ENCODE peak calls at places on chromosomes 13 and 19, in eight cellular contexts. X is HT-29; T is stimulated activated CD8-positive, alpha-beta memory T cell treated with anti-CD3 and anti-CD28 coated beads, Interleukin-7, amount 100 ng/mL, for 24 hours; C is NCI-H187 treated with DMSO at 0.1 percent for 48 hours; W is NB4; Q is KG1; A is memory B cell; E is KBM-7. J is an unnamed sample.

GRCh38 chr19:47756627-47756929 is 11.2 kb downstream of the NOP53 start:
- DNase-seq in X (no peak), T (no peak), C (no peak), W (no peak), Q (no peak), A (no peak), E (no peak), J (no peak)

GRCh38 chr13:29817604-29818378 is 32.6 kb downstream of the UBL3 start:
- DNase-seq in X (no peak), T (no peak), C (no peak), W (peak; percentile 72), Q (peak; percentile 25), A (peak; percentile 23), E (peak; percentile 71), J (peak; percentile 15)

GRCh38 chr13:43411741-43412140 is 375.0 kb downstream of the ENOX1 start:
- DNase-seq in X (no peak), T (no peak), C (no peak), W (no peak), Q (no peak), A (no peak), E (no peak), J (no peak)

GRCh38 chr13:38103851-38104250 is 234.3 kb upstream of the TRPC4 start:
- DNase-seq in X (no peak), T (no peak), C (no peak), W (no peak), Q (no peak), A (no peak), E (no peak), J (no peak)

GRCh38 chr13:51534075-51534817 is 50.0 kb upstream of the WDFY2 start:
- DNase-seq in X (peak; percentile 26), T (no peak), C (no peak), W (peak; percentile 94), Q (no peak), A (no peak), E (no peak), J (no peak)

GRCh38 chr13:102191951-102192461 is 209.8 kb downstream of the FGF14 start:
- DNase-seq in X (no peak), T (no peak), C (no peak), W (no peak), Q (no peak), A (no peak), E (no peak), J (no peak)

GRCh38 chr13:44320611-44321010 is 53.0 kb upstream of the SERP2 start:
- DNase-seq in X (no peak), T (no peak), C (no peak), W (no peak), Q (no peak), A (no peak), E (no peak), J (no peak)

GRCh38 chr19:29861575-29861974 is 49.8 kb downstream of the CCNE1 start:
- DNase-seq in X (no peak), T (no peak), C (no peak), W (no peak), Q (no peak), A (no peak), E (no peak), J (no peak)

GRCh38 chr19:46951236-46951986 is 68.2 kb upstream of the NPAS1 start:
- DNase-seq in X (peak; percentile 67), T (no peak), C (no peak), W (no peak), Q (no peak), A (no peak), E (no peak), J (no peak)

GRCh38 chr19:55368701-55369563 is 1.3 kb downstream of the IL11 start:
- DNase-seq in X (no peak), T (no peak), C (no peak), W (no peak), Q (no peak), A (no peak), E (no peak), J (no peak)

GRCh38 chr19:52734340-52734892 is 428 bp downstream of the ZNF611 start:
- DNase-seq in X (no peak), T (no peak), C (no peak), W (no peak), Q (no peak), A (no peak), E (no peak), J (peak; percentile 19)

GRCh38 chr19:4547303-4548237 is 7.7 kb upstream of the LRG1 start:
- DNase-seq in X (peak; percentile 23), T (no peak), C (no peak), W (peak; percentile 44), Q (no peak), A (no peak), E (no peak), J (no peak)

GRCh38 chr19:33032218-33032781 is 32.4 kb downstream of the RHPN2 start:
- DNase-seq in X (peak; percentile 96), T (no peak), C (no peak), W (no peak), Q (no peak), A (no peak), E (no peak), J (no peak)

GRCh38 chr19:5563008-5563431 is 4.7 kb downstream of the TINCR start:
- DNase-seq in X (no peak), T (no peak), C (no peak), W (no peak), Q (no peak), A (no peak), E (no peak), J (no peak)

GRCh38 chr19:46515879-46516350 is 20.2 kb upstream of the PNMA8B start:
- DNase-seq in X (peak; percentile 63), T (no peak), C (no peak), W (peak; percentile 80), Q (peak; percentile 7), A (no peak), E (peak; percentile 71), J (no peak)

GRCh38 chr19:48443262-48443661 is 2.5 kb upstream of the GRWD1 start:
- DNase-seq in X (no peak), T (no peak), C (no peak), W (peak; percentile 44), Q (no peak), A (no peak), E (no peak), J (no peak)

J was measured in GM19239.